ENCODE peak calls at places on chromosomes 2 and 18, in seven cellular contexts. I is glutamatergic neuron, P is right atrium auricular region, Z is HFFc6, B is OCI-LY7, O is cardiac muscle cell, K is HCT116. T is an unnamed sample.

GRCh38 chr18:64032312-64032711 is 62.4 kb downstream of the SERPINB8 start:
- DNase-seq in I (no peak), P (no peak), Z (no peak), B (no peak), O (no peak), K (no peak), T (no peak)

GRCh38 chr2:94956797-94957391 is 68.6 kb upstream of the MAL start:
- DNase-seq in I (peak; percentile 69), P (no peak), Z (peak; percentile 3), B (peak; percentile 40), O (peak; percentile 46), K (peak; percentile 13), T (peak; percentile 53)

GRCh38 chr18:59469463-59470180 is 110.6 kb upstream of the LMAN1 start:
- DNase-seq in I (no peak), P (no peak), Z (no peak), B (no peak), O (no peak), K (no peak), T (no peak)

GRCh38 chr2:24825883-24826800 is 32.9 kb downstream of the CENPO start:
- DNase-seq in I (no peak), P (peak; percentile 47), Z (no peak), B (peak; percentile 25), O (peak; percentile 27), K (no peak), T (peak; percentile 7)

GRCh38 chr18:5890606-5891360 is 4.5 kb downstream of the TMEM200C start:
- DNase-seq in I (peak; percentile 81), P (no peak), Z (no peak), B (no peak), O (peak; percentile 34), K (no peak), T (peak; percentile 91)

GRCh38 chr2:163252199-163252598 is 413.6 kb upstream of the KCNH7 start:
- DNase-seq in I (no peak), P (no peak), Z (no peak), B (no peak), O (no peak), K (no peak), T (no peak)

GRCh38 chr2:234981197-234982095 is 29.6 kb downstream of the SH3BP4 start:
- DNase-seq in I (no peak), P (peak; percentile 91), Z (peak; percentile 99), B (no peak), O (peak; percentile 99), K (peak; percentile 73), T (no peak)

GRCh38 chr2:191109888-191110287 is 40.9 kb downstream of the STAT4 start:
- DNase-seq in I (no peak), P (no peak), Z (no peak), B (no peak), O (no peak), K (no peak), T (no peak)

GRCh38 chr18:62603211-62603610 is 80.4 kb downstream of the ZCCHC2 start:
- DNase-seq in I (no peak), P (no peak), Z (no peak), B (no peak), O (no peak), K (no peak), T (no peak)

GRCh38 chr18:34083910-34084309 is 140.8 kb downstream of the NOL4 start:
- DNase-seq in I (no peak), P (no peak), Z (no peak), B (no peak), O (no peak), K (no peak), T (no peak)

GRCh38 chr2:81060971-81061370 is 756.4 kb upstream of the LRRTM1 start:
- DNase-seq in I (no peak), P (no peak), Z (no peak), B (no peak), O (no peak), K (no peak), T (no peak)

GRCh38 chr2:51028829-51029228 is 3.1 kb downstream of the NRXN1 start:
- DNase-seq in I (no peak), P (no peak), Z (no peak), B (no peak), O (peak; percentile 1), K (no peak), T (no peak)

GRCh38 chr2:66581461-66582363 is 146.8 kb downstream of the MEIS1 start:
- DNase-seq in I (peak; percentile 50), P (no peak), Z (no peak), B (no peak), O (peak; percentile 22), K (no peak), T (no peak)

GRCh38 chr2:225028572-225028971 is 13.7 kb downstream of the DOCK10 start:
- DNase-seq in I (no peak), P (no peak), Z (no peak), B (no peak), O (no peak), K (no peak), T (no peak)

GRCh38 chr2:68716948-68717661 is 17.5 kb upstream of the ARHGAP25 start:
- DNase-seq in I (no peak), P (no peak), Z (no peak), B (no peak), O (no peak), K (no peak), T (no peak)

GRCh38 chr2:108449410-108450200 is 599 bp downstream of the GCC2 start:
- DNase-seq in I (no peak), P (no peak), Z (peak; percentile 2), B (peak; percentile 31), O (peak; percentile 47), K (peak; percentile 26), T (peak; percentile 25)

GRCh38 chr2:9384521-9384920 is 38.8 kb downstream of the ITGB1BP1 start:
- DNase-seq in I (no peak), P (no peak), Z (no peak), B (no peak), O (no peak), K (no peak), T (no peak)

GRCh38 chr18:72866901-72867701 is 686 bp downstream of the NETO1 start:
- DNase-seq in I (peak; percentile 71), P (no peak), Z (no peak), B (no peak), O (no peak), K (no peak), T (peak; percentile 36)

GRCh38 chr2:239675856-239676715 is 275.3 kb upstream of the HDAC4 start:
- DNase-seq in I (no peak), P (peak; percentile 36), Z (no peak), B (no peak), O (no peak), K (no peak), T (no peak)

GRCh38 chr2:177592397-177592796 is 199.8 kb downstream of the AGPS start:
- DNase-seq in I (no peak), P (no peak), Z (no peak), B (no peak), O (no peak), K (no peak), T (no peak)

GRCh38 chr18:49456794-49457193 is 3.7 kb downstream of the DYM start:
- DNase-seq in I (no peak), P (no peak), Z (no peak), B (no peak), O (peak; percentile 62), K (no peak), T (no peak)
- TF ChIP-seq CTCF in I (no peak), P (no peak), Z (no peak), B (no peak), O (no peak), K (no peak), T (no peak)

GRCh38 chr18:46555724-46556123 is 101.3 kb downstream of the LOXHD1 start:
- DNase-seq in I (peak; percentile 43), P (no peak), Z (no peak), B (peak; percentile 6), O (peak; percentile 12), K (peak; percentile 32), T (peak; percentile 65)
- TF ChIP-seq CTCF in I (peak; percentile 52), P (peak; percentile 71), Z (peak; percentile 74), B (peak; percentile 53), O (peak; percentile 29), K (peak; percentile 85), T (no peak)

DNA sequence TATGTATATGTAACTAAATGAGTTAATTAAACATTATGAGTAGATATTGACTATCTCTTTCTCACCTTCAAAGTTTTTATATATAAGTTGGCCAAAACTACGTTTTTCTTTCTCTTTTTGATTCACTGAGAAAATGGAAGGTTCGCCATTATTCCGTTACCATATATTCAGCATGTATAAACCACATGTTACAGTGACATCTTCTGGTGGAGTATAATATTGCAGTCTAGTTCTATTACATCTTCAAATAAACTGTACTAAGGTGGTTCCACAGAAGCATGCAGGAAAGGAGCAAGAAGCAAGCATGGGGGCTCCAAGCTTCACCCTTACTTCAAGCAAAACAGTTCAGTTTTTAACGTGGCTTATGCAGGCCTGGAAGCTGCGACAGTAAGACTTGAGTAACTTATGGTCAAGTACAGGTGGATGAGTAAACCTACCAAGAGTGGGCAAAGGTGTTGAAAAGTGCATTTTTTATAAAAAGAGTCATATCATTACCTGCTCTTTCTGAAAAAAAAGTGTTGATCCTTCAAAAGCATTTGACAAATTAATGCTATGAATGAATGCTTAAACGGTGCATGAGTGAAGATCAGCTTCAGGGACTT is 129.8 kb upstream of the RAB6C start:
- DNase-seq in I (no peak), P (no peak), Z (peak; percentile 75), B (peak; percentile 69), O (peak; percentile 88), K (peak; percentile 74), T (peak; percentile 60)
- TF ChIP-seq CTCF in I (peak; percentile 82), P (peak; percentile 82), Z (peak; percentile 90), B (peak; percentile 90), O (peak; percentile 67), K (peak; percentile 52), T (peak; percentile 50)

GRCh38 chr2:20682166-20682565 is 15.2 kb downstream of the GDF7 start:
- DNase-seq in I (peak; percentile 48), P (no peak), Z (peak; percentile 13), B (no peak), O (no peak), K (no peak), T (no peak)
- TF ChIP-seq CTCF in I (peak; percentile 37), P (peak; percentile 44), Z (peak; percentile 81), B (peak; percentile 75), O (peak; percentile 59), K (peak; percentile 59), T (peak; percentile 6)

DNA sequence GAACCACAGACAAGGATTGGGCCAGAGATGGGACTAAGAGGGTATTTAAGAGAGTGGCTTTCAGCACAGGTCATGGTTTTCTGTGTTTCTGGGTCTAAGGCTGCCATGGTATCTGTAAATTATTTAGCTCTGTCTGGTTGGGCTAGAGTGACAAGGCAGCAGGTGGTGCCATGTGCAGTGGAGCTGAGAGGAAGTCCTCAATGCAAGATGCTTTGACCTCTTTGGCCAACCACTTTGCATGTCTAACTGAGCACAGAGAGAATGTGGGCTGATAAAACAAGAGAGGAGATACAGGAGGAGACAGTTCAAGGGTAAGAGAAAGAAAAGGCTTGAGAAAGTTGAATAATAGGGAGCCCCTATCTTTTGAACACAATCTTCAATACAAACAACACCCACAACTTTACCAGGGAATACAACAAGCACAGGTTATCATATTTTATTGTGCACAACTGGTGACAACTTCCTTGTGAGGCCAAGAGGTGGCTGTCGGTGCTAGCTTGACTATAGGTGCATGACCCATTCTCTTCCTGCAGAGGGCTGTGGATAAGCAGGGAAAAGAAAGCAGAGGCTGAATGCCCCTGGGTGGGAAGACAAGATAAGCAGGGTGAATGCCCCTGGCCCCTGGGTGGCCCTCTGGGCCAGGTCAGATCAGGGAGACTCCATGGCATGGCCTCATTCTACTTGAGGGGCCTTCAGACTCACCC is 12.3 kb downstream of the FLACC1 start:
- DNase-seq in I (no peak), P (no peak), Z (no peak), B (peak; percentile 61), O (no peak), K (no peak), T (no peak)
- TF ChIP-seq CTCF in I (no peak), P (no peak), Z (no peak), B (peak; percentile 43), O (no peak), K (peak; percentile 47), T (no peak)

T was measured in GM20000.